ENCODE peak calls at places on chromosomes 11 and 22, in nine cellular contexts. S is heart right ventricle; E is astrocyte of the spinal cord; U is BE2C; X is CD8-positive, alpha-beta T cell; G is H1; M is AG04450; I is foreskin fibroblast; D is SK-N-SH. W is an unnamed sample.

GRCh38 chr22:20438066-20438677 is 547 bp upstream of the SCARF2 start:
- DNase-seq in S (no peak), E (peak), U (no peak), X (no peak), G (no peak), M (no peak), I (peak), D (no peak), W (no peak)

GRCh38 chr11:29773656-29774264 is 243.1 kb downstream of the KCNA4 start:
- DNase-seq in S (peak), E (peak), U (no peak), X (no peak), G (no peak), M (no peak), I (no peak), D (no peak), W (no peak)

GRCh38 chr22:24224468-24224867 is 20.4 kb downstream of the GGT5 start:
- DNase-seq in S (no peak), E (no peak), U (no peak), X (no peak), G (no peak), M (no peak), I (no peak), D (peak), W (no peak)

GRCh38 chr22:23383491-23384450 is 196.3 kb downstream of the IGLL1 start:
- DNase-seq in S (no peak), E (no peak), U (peak), X (no peak), G (no peak), M (no peak), I (no peak), D (peak), W (no peak)

GRCh38 chr22:40418366-40419201 is 48.2 kb downstream of the SGSM3 start:
- DNase-seq in S (peak), E (no peak), U (peak), X (no peak), G (no peak), M (peak), I (no peak), D (no peak), W (no peak)

GRCh38 chr11:111378773-111379499 is at the start of gene POU2AF1:
- DNase-seq in S (no peak), E (peak), U (no peak), X (peak), G (no peak), M (no peak), I (peak), D (no peak), W (peak)

GRCh38 chr11:57648791-57649735 is 649 bp downstream of the YPEL4 start:
- DNase-seq in S (no peak), E (no peak), U (no peak), X (no peak), G (no peak), M (no peak), I (no peak), D (peak), W (no peak)

GRCh38 chr22:25728064-25728463 is 13.9 kb upstream of the MYO18B start:
- DNase-seq in S (no peak), E (no peak), U (no peak), X (no peak), G (no peak), M (no peak), I (no peak), D (no peak), W (no peak)

GRCh38 chr11:64263021-64263946 is 12.0 kb downstream of the PLCB3 start:
- DNase-seq in S (no peak), E (peak), U (no peak), X (no peak), G (no peak), M (no peak), I (peak), D (peak), W (no peak)

GRCh38 chr11:31968774-31969433 is 122.0 kb upstream of the RCN1 start:
- DNase-seq in S (peak), E (peak), U (peak), X (no peak), G (no peak), M (no peak), I (peak), D (peak), W (no peak)

GRCh38 chr11:65225284-65226102 is 36.3 kb upstream of the POLA2 start:
- DNase-seq in S (peak), E (peak), U (peak), X (peak), G (no peak), M (peak), I (peak), D (peak), W (no peak)

GRCh38 chr22:50403701-50404101 is 60.6 kb downstream of the PPP6R2 start:
- DNase-seq in S (peak), E (no peak), U (peak), X (no peak), G (no peak), M (no peak), I (no peak), D (peak), W (no peak)

GRCh38 chr11:112412383-112412782 is 151.7 kb upstream of the PLET1 start:
- DNase-seq in S (no peak), E (no peak), U (no peak), X (no peak), G (no peak), M (no peak), I (no peak), D (no peak), W (no peak)

GRCh38 chr11:128210148-128210940 is 377.0 kb downstream of the ETS1 start:
- DNase-seq in S (peak), E (peak), U (no peak), X (no peak), G (peak), M (peak), I (peak), D (no peak), W (no peak)

GRCh38 chr11:17277024-17277584 is 565 bp downstream of the NUCB2 start:
- DNase-seq in S (no peak), E (peak), U (no peak), X (no peak), G (no peak), M (no peak), I (no peak), D (no peak), W (peak)

GRCh38 chr11:124817036-124817435 is 16.8 kb upstream of the MSANTD2 start:
- DNase-seq in S (no peak), E (no peak), U (no peak), X (no peak), G (no peak), M (no peak), I (no peak), D (no peak), W (no peak)

GRCh38 chr11:12761029-12761428 is 86.8 kb downstream of the TEAD1 start:
- DNase-seq in S (no peak), E (peak), U (no peak), X (no peak), G (no peak), M (peak), I (peak), D (no peak), W (no peak)

GRCh38 chr11:4839851-4840549 is 9.0 kb downstream of the OR51S1 start:
- DNase-seq in S (no peak), E (no peak), U (no peak), X (no peak), G (no peak), M (no peak), I (no peak), D (no peak), W (no peak)

GRCh38 chr11:68282141-68282860 is 10.5 kb upstream of the C11orf24 start:
- DNase-seq in S (no peak), E (no peak), U (no peak), X (peak), G (no peak), M (no peak), I (no peak), D (no peak), W (peak)

GRCh38 chr11:92981508-92982043 is 12.1 kb downstream of the MTNR1B start:
- DNase-seq in S (no peak), E (no peak), U (no peak), X (no peak), G (no peak), M (no peak), I (no peak), D (no peak), W (no peak)

GRCh38 chr11:62402994-62403393 is 15.8 kb upstream of the SCGB1A1 start:
- DNase-seq in S (no peak), E (no peak), U (no peak), X (no peak), G (no peak), M (no peak), I (no peak), D (no peak), W (no peak)

GRCh38 chr22:27919943-27920755 is 1.1 kb upstream of the PITPNB start:
- DNase-seq in S (peak), E (peak), U (peak), X (no peak), G (no peak), M (no peak), I (peak), D (peak), W (no peak)

GRCh38 chr11:111384494-111384893 is 5.4 kb upstream of the POU2AF1 start:
- DNase-seq in S (no peak), E (no peak), U (no peak), X (no peak), G (no peak), M (no peak), I (no peak), D (no peak), W (no peak)

GRCh38 chr11:45899448-45900174 is 7.5 kb downstream of the FREY1 start:
- DNase-seq in S (peak), E (peak), U (peak), X (peak), G (peak), M (peak), I (peak), D (peak), W (peak)

GRCh38 chr11:15101072-15101701 is 13.5 kb upstream of the INSC start:
- DNase-seq in S (peak), E (peak), U (peak), X (peak), G (peak), M (peak), I (peak), D (peak), W (peak)

GRCh38 chr11:83033972-83034672 is 37.6 kb downstream of the RAB30 start:
- DNase-seq in S (peak), E (peak), U (peak), X (no peak), G (no peak), M (no peak), I (peak), D (peak), W (no peak)

GRCh38 chr11:83035070-83035854 is 36.4 kb downstream of the RAB30 start:
- DNase-seq in S (no peak), E (no peak), U (no peak), X (no peak), G (no peak), M (no peak), I (peak), D (no peak), W (no peak)

GRCh38 chr11:83033367-83033766 is 38.3 kb downstream of the RAB30 start:
- DNase-seq in S (no peak), E (no peak), U (no peak), X (no peak), G (no peak), M (no peak), I (no peak), D (no peak), W (no peak)

GRCh38 chr11:83036701-83037100 is 35.0 kb downstream of the RAB30 start:
- DNase-seq in S (no peak), E (no peak), U (no peak), X (no peak), G (no peak), M (no peak), I (no peak), D (no peak), W (no peak)

DNA sequence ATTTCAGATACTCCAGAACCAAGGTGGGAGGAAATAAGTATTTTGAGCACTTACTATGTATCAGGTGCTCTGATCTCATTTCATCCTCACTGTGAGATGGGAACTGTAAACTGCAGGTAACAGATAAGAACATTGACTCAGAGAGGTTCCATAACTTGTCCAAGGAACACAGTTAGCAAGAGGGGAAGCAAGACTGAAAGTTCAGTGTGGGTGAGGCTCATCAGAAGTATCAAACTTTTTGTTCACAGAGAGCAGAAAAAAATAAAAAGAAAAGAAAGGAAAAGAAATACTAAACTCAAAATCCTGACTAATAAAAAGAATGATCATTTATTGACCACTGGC is 37.1 kb downstream of the RAB30 start:
- DNase-seq in S (no peak), E (no peak), U (no peak), X (no peak), G (no peak), M (no peak), I (no peak), D (no peak), W (no peak)
- H3K4me3 ChIP-seq in S (no peak), E (no peak), U (no peak), X (no peak), G (no peak), M (no peak), I (peak), D (peak), W (no peak)

GRCh38 chr11:117177534-117178209 is 871 bp upstream of the SIDT2 start:
- DNase-seq in S (no peak), E (no peak), U (no peak), X (no peak), G (no peak), M (no peak), I (no peak), D (no peak), W (no peak)
- H3K4me3 ChIP-seq in S (peak), E (peak), U (peak), X (peak), G (peak), M (peak), I (peak), D (peak), W (no peak)

DNA sequence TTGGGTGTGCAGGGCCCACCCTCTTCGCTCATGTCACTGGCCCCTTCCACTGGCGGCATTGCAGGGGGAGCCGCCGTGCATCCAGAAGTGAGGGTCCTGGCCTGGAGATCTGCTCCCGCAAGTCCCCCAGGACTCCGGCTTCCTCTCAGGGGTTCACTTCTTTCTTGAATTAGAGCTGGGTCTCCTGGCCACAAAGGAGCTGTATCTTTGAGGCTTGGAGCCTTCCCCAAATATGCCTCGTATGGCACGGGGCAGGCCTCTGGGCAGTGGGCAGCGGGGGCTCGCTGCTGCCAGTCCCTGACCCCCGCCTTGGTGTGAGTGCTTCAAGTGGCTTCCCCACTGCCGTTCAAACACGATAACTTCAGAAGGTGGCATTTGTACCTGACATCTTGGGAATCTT is 7.4 kb upstream of the IFITM3 start:
- DNase-seq in S (no peak), E (no peak), U (no peak), X (no peak), G (no peak), M (no peak), I (no peak), D (no peak), W (no peak)
- H3K4me3 ChIP-seq in S (no peak), E (no peak), U (no peak), X (no peak), G (no peak), M (no peak), I (no peak), D (no peak), W (no peak)

GRCh38 chr22:46076651-46077339 is 73.5 kb upstream of the PPARA start:
- DNase-seq in S (no peak), E (no peak), U (peak), X (no peak), G (no peak), M (no peak), I (peak), D (no peak), W (no peak)
- H3K4me3 ChIP-seq in S (peak), E (peak), U (peak), X (no peak), G (no peak), M (peak), I (peak), D (peak), W (no peak)

DNA sequence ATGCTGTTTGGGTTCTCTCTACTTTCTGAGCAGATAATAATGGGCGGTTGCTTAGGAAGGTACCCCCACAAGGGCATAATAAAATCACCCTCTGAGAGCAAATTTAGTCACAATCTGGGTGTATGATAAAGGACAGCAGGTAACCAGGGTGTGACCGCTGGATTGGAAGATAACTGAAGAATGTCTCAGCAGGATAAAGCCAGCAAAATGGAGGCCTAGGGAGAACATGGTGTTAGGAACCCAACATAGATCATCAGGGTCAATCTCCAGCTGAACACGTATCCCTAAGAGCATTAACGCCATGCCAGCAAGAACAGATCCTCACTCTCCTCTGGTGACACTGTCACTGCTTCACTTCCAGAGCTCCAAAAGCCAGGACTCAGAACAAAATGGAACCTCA is 64.5 kb upstream of the SCUBE2 start:
- DNase-seq in S (no peak), E (no peak), U (no peak), X (no peak), G (no peak), M (no peak), I (no peak), D (no peak), W (no peak)
- H3K4me3 ChIP-seq in S (no peak), E (no peak), U (no peak), X (no peak), G (no peak), M (no peak), I (no peak), D (no peak), W (no peak)

W was measured in Jurkat, Clone E6-1.